ENCODE peak calls at places on chromosomes 7 and 10, in nine cellular contexts. N, H, E, J, I, W, B, A and D are unnamed samples.

GRCh38 chr7:86916277-86916825 is 143.1 kb downstream of the ELAPOR2 start:
- DNase-seq in N (no peak), H (no peak), E (no peak), J (no peak), I (no peak), W (no peak), B (no peak), A (peak; percentile 17), D (no peak)

GRCh38 chr10:101938316-101939272 is 95.0 kb upstream of the KCNIP2 start:
- DNase-seq in N (peak; percentile 48), H (no peak), E (no peak), J (no peak), I (no peak), W (peak; percentile 69), B (no peak), A (peak; percentile 77), D (peak; percentile 71)

GRCh38 chr10:88118769-88119559 is 255.5 kb downstream of the PTEN start:
- DNase-seq in N (no peak), H (no peak), E (no peak), J (no peak), I (no peak), W (no peak), B (no peak), A (peak; percentile 35), D (no peak)

GRCh38 chr10:114271779-114272167 is 32.7 kb downstream of the VWA2 start:
- DNase-seq in N (peak; percentile 86), H (no peak), E (no peak), J (no peak), I (peak; percentile 7), W (peak; percentile 80), B (no peak), A (peak; percentile 99), D (peak; percentile 83)

GRCh38 chr10:105806-106205 is 29.4 kb upstream of the ZMYND11 start:
- DNase-seq in N (no peak), H (no peak), E (no peak), J (no peak), I (no peak), W (no peak), B (no peak), A (no peak), D (no peak)

GRCh38 chr7:72343991-72344390 is 68.1 kb downstream of the CALN1 start:
- DNase-seq in N (no peak), H (no peak), E (no peak), J (no peak), I (no peak), W (no peak), B (no peak), A (no peak), D (no peak)

GRCh38 chr7:99098824-99099498 is 44.9 kb downstream of the SMURF1 start:
- DNase-seq in N (no peak), H (no peak), E (no peak), J (no peak), I (peak; percentile 40), W (no peak), B (no peak), A (peak; percentile 48), D (no peak)

GRCh38 chr10:100356067-100357017 is 9.3 kb downstream of the SCD start:
- DNase-seq in N (no peak), H (no peak), E (no peak), J (no peak), I (no peak), W (no peak), B (no peak), A (no peak), D (no peak)

GRCh38 chr10:95400789-95401188 is 110.0 kb upstream of the PDLIM1 start:
- DNase-seq in N (no peak), H (peak; percentile 68), E (no peak), J (no peak), I (no peak), W (no peak), B (peak; percentile 19), A (no peak), D (no peak)

GRCh38 chr10:61897671-61898434 is 3.6 kb upstream of the ARID5B start:
- DNase-seq in N (no peak), H (no peak), E (peak; percentile 24), J (no peak), I (peak; percentile 84), W (no peak), B (peak; percentile 52), A (peak; percentile 42), D (peak; percentile 38)

GRCh38 chr10:21292763-21293517 is 232.5 kb downstream of the SKIDA1 start:
- DNase-seq in N (peak; percentile 96), H (peak; percentile 89), E (no peak), J (no peak), I (peak; percentile 58), W (peak; percentile 96), B (peak; percentile 10), A (peak; percentile 95), D (peak; percentile 87)

GRCh38 chr10:21296575-21297355 is 228.7 kb downstream of the SKIDA1 start:
- DNase-seq in N (no peak), H (no peak), E (no peak), J (no peak), I (no peak), W (no peak), B (no peak), A (no peak), D (no peak)

GRCh38 chr10:21297525-21298383 is 227.7 kb downstream of the SKIDA1 start:
- DNase-seq in N (no peak), H (no peak), E (no peak), J (no peak), I (no peak), W (no peak), B (peak; percentile 4), A (no peak), D (no peak)

GRCh38 chr10:21290499-21291160 is 234.9 kb downstream of the SKIDA1 start:
- DNase-seq in N (no peak), H (no peak), E (no peak), J (no peak), I (no peak), W (no peak), B (no peak), A (no peak), D (no peak)

GRCh38 chr10:21293518-21294356 is 231.7 kb downstream of the SKIDA1 start:
- DNase-seq in N (no peak), H (no peak), E (no peak), J (no peak), I (no peak), W (no peak), B (no peak), A (no peak), D (no peak)
- H3K4me3 ChIP-seq in N (no peak overlapping the region), H (peak overlapping the region; percentile 48), E (no peak overlapping the region), J (no peak overlapping the region), I (no peak overlapping the region), W (peak overlapping the region; percentile 20), B (no peak overlapping the region), A (no peak overlapping the region), D (no peak overlapping the region)

GRCh38 chr10:31133628-31134302 is 102.1 kb upstream of the ZNF438 start:
- DNase-seq in N (no peak), H (peak; percentile 96), E (peak; percentile 41), J (peak; percentile 63), I (peak; percentile 85), W (no peak), B (peak; percentile 89), A (peak; percentile 20), D (peak; percentile 80)

GRCh38 chr10:31136386-31136785 is 104.7 kb upstream of the ZNF438 start:
- DNase-seq in N (no peak), H (no peak), E (no peak), J (no peak), I (no peak), W (no peak), B (no peak), A (no peak), D (no peak)

GRCh38 chr10:31133251-31133627 is 101.6 kb upstream of the ZNF438 start:
- DNase-seq in N (no peak), H (no peak), E (peak; percentile 7), J (no peak), I (no peak), W (no peak), B (no peak), A (no peak), D (no peak)

GRCh38 chr10:31132681-31133239 is 101.1 kb upstream of the ZNF438 start:
- DNase-seq in N (no peak), H (no peak), E (no peak), J (no peak), I (no peak), W (no peak), B (no peak), A (no peak), D (no peak)

GRCh38 chr10:31134303-31134928 is 102.8 kb upstream of the ZNF438 start:
- DNase-seq in N (no peak), H (no peak), E (no peak), J (no peak), I (peak; percentile 31), W (no peak), B (peak; percentile 81), A (peak; percentile 59), D (peak; percentile 21)
- H3K4me3 ChIP-seq in N (no peak overlapping the region), H (peak overlapping the region; percentile 21), E (peak overlapping the region; percentile 66), J (peak overlapping the region; percentile 67), I (peak overlapping the region; percentile 45), W (peak overlapping the region; percentile 14), B (peak overlapping the region; percentile 61), A (peak overlapping the region; percentile 49), D (peak overlapping the region; percentile 43)

DNA sequence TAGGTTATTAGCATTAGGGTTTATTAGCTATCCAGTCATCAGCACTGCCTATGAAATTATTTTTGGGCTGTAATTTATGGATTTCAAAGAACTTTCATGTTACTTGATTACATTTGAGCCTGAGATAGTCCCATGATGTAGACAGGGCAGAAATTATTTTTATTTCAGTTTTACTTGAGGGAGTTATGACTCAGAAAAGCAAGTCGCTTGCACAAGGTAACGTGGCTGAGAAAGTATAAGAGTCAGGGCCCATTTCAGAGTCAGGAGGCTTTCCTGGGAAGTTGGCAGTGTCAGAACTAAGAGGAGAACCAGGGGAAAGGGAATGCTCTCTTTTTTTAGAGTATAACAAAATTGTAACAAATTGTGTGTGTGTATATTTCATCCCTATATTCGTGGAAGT is 16.5 kb downstream of the GATA3 start:
- DNase-seq in N (no peak), H (no peak), E (no peak), J (no peak), I (no peak), W (no peak), B (no peak), A (no peak), D (no peak)
- H3K4me3 ChIP-seq in N (no peak overlapping the region), H (no peak overlapping the region), E (no peak overlapping the region), J (no peak overlapping the region), I (no peak overlapping the region), W (no peak overlapping the region), B (no peak overlapping the region), A (no peak overlapping the region), D (no peak overlapping the region)

DNA sequence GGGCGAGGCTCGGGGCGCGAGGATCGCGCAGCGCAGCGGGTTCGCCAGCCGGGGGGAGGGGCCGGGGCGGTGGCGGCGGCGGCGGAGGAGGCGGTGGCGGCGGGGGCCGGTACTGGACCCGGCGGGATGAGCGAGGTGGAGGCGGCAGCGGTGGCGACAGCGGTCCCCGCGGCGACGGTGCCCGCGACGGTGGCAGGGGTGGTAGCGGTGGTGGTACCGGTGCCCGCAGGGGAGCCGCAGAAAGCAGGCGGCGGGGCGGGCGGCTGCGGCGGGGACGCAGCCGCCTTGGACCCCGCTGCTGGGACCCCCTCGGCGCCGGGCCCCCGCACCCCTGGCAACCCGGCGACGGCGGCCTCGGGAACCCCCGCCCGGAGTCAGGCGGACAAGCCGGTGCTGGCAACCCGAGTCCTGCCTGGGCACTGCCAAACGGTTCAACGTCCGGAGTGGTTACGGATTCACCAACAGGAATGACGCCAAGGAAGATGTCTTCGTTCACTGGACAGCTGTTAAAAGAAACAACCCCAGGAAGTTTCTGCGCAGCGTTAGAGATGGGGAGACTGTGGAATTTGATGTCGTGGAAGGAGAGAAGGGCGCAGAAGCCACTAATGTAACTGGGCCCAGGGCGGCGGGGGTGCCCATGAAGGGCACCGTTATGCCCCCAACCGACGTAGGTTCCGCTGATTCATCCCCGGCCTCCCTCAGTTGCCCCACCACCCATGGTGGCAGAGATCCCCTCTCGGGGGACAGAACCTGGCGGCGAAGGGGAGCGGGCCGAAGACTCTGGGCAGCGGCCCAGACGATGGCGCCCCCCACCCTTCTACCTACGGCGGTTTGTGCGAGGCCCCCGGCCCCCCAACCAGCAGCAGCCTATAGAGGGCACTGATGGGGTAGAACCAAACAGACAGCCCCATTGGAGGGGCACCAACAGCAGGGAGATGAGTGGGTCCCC is 100.3 kb upstream of the CPXM2 start:
- DNase-seq in N (no peak), H (no peak), E (no peak), J (no peak), I (no peak), W (no peak), B (no peak), A (no peak), D (peak; percentile 30)
- H3K4me3 ChIP-seq in N (no peak overlapping the region), H (no peak overlapping the region), E (no peak overlapping the region), J (no peak overlapping the region), I (no peak overlapping the region), W (peak overlapping the region; percentile 17), B (no peak overlapping the region), A (no peak overlapping the region), D (no peak overlapping the region)